ENCODE peak calls at places on chromosome 7, in six cellular contexts. K, T, Q, J, A and V are unnamed samples.

GRCh38 chr7:65820287-65820950 is 52.5 kb upstream of the VKORC1L1 start:
- DNase-seq in K (no peak), T (no peak), Q (no peak), J (no peak), A (peak), V (no peak)

GRCh38 chr7:79199961-79200360 is 253.5 kb downstream of the MAGI2 start:
- DNase-seq in K (no peak), T (no peak), Q (peak), J (no peak), A (no peak), V (no peak)

GRCh38 chr7:133645870-133646492 is 393.1 kb downstream of the EXOC4 start:
- DNase-seq in K (no peak), T (peak), Q (peak), J (no peak), A (no peak), V (no peak)

GRCh38 chr7:149126662-149127321 is 668 bp upstream of the ZNF425 start:
- DNase-seq in K (peak), T (peak), Q (peak), J (peak), A (peak), V (peak)

GRCh38 chr7:157633465-157634185 is 296.8 kb downstream of the DNAJB6 start:
- DNase-seq in K (no peak), T (no peak), Q (no peak), J (peak), A (no peak), V (no peak)

GRCh38 chr7:128831178-128831993 is 1.2 kb downstream of the FLNC start:
- DNase-seq in K (no peak), T (peak), Q (peak), J (peak), A (peak), V (peak)

GRCh38 chr7:2807846-2808772 is 36.0 kb downstream of the GNA12 start:
- DNase-seq in K (peak), T (peak), Q (no peak), J (no peak), A (no peak), V (no peak)

GRCh38 chr7:44073664-44074348 is 8.4 kb upstream of the PGAM2 start:
- DNase-seq in K (peak), T (peak), Q (peak), J (no peak), A (no peak), V (no peak)

GRCh38 chr7:126856691-126857291 is 395.9 kb downstream of the GRM8 start:
- DNase-seq in K (peak), T (peak), Q (no peak), J (no peak), A (peak), V (no peak)

GRCh38 chr7:10889266-10889898 is 84.3 kb upstream of the PHF14 start:
- DNase-seq in K (peak), T (peak), Q (peak), J (peak), A (peak), V (peak)

GRCh38 chr7:1767524-1767923 is 97.4 kb downstream of the ELFN1 start:
- DNase-seq in K (no peak), T (no peak), Q (no peak), J (peak), A (peak), V (no peak)

GRCh38 chr7:111676811-111677210 is 114.5 kb upstream of the IMMP2L start:
- DNase-seq in K (no peak), T (no peak), Q (no peak), J (peak), A (no peak), V (no peak)

GRCh38 chr7:142060936-142061335 is 50.6 kb upstream of the MGAM2 start:
- DNase-seq in K (no peak), T (no peak), Q (no peak), J (no peak), A (no peak), V (no peak)

GRCh38 chr7:131074043-131074442 is 253.6 kb upstream of the MKLN1 start:
- DNase-seq in K (no peak), T (no peak), Q (no peak), J (no peak), A (no peak), V (no peak)

GRCh38 chr7:100051611-100052010 is 2.0 kb downstream of the ZSCAN21 start:
- DNase-seq in K (no peak), T (no peak), Q (no peak), J (no peak), A (no peak), V (no peak)

GRCh38 chr7:43522406-43523156 is 60.3 kb upstream of the STK17A start:
- DNase-seq in K (no peak), T (peak), Q (peak), J (no peak), A (no peak), V (no peak)

GRCh38 chr7:101856488-101857357 is 39.3 kb downstream of the CUX1 start:
- DNase-seq in K (peak), T (peak), Q (peak), J (no peak), A (no peak), V (peak)

GRCh38 chr7:106062006-106062405 is 50.1 kb downstream of the SYPL1 start:
- DNase-seq in K (peak), T (no peak), Q (no peak), J (no peak), A (no peak), V (no peak)

GRCh38 chr7:1691096-1691495 is 21.0 kb downstream of the ELFN1 start:
- DNase-seq in K (no peak), T (no peak), Q (no peak), J (peak), A (no peak), V (no peak)

GRCh38 chr7:100540073-100540723 is 1.2 kb downstream of the AGFG2 start:
- DNase-seq in K (no peak), T (no peak), Q (no peak), J (no peak), A (no peak), V (no peak)

GRCh38 chr7:116171094-116171493 is 39.2 kb upstream of the TES start:
- DNase-seq in K (no peak), T (no peak), Q (no peak), J (no peak), A (no peak), V (no peak)

GRCh38 chr7:126716321-126716720 is 536.4 kb downstream of the GRM8 start:
- DNase-seq in K (no peak), T (no peak), Q (no peak), J (no peak), A (no peak), V (no peak)

GRCh38 chr7:21579341-21580072 is 36.7 kb downstream of the DNAH11 start:
- DNase-seq in K (no peak), T (no peak), Q (no peak), J (no peak), A (no peak), V (no peak)

GRCh38 chr7:3754488-3755365 is 453.7 kb downstream of the SDK1 start:
- DNase-seq in K (no peak), T (peak), Q (no peak), J (no peak), A (peak), V (no peak)

GRCh38 chr7:121123028-121123427 is 134.5 kb downstream of the CPED1 start:
- DNase-seq in K (no peak), T (no peak), Q (no peak), J (no peak), A (no peak), V (no peak)

GRCh38 chr7:115779561-115779960 is 251.0 kb downstream of the TFEC start:
- DNase-seq in K (no peak), T (peak), Q (no peak), J (no peak), A (no peak), V (no peak)

GRCh38 chr7:157355784-157356511 is 19.1 kb downstream of the DNAJB6 start:
- DNase-seq in K (no peak), T (peak), Q (peak), J (no peak), A (no peak), V (no peak)

GRCh38 chr7:144827581-144828139 is 8.2 kb downstream of the TPK1 start:
- DNase-seq in K (no peak), T (peak), Q (peak), J (peak), A (peak), V (peak)

GRCh38 chr7:107277331-107277730 is 108.5 kb downstream of the HBP1 start:
- DNase-seq in K (no peak), T (no peak), Q (no peak), J (no peak), A (no peak), V (no peak)

GRCh38 chr7:30474893-30475292 is 3.7 kb downstream of the NOD1 start:
- DNase-seq in K (no peak), T (peak), Q (peak), J (no peak), A (no peak), V (no peak)

GRCh38 chr7:156820445-156821063 is 72.4 kb downstream of the LMBR1 start:
- DNase-seq in K (peak), T (no peak), Q (no peak), J (no peak), A (peak), V (no peak)

GRCh38 chr7:2170576-2171521 is 61.9 kb downstream of the MAD1L1 start:
- DNase-seq in K (no peak), T (no peak), Q (no peak), J (no peak), A (no peak), V (no peak)

GRCh38 chr7:34039033-34039432 is 133.7 kb downstream of the BMPER start:
- DNase-seq in K (no peak), T (peak), Q (peak), J (no peak), A (no peak), V (no peak)

GRCh38 chr7:88206235-88206634 is 13.6 kb downstream of the SRI start:
- DNase-seq in K (no peak), T (no peak), Q (no peak), J (no peak), A (no peak), V (no peak)

GRCh38 chr7:47093835-47094234 is 488.1 kb downstream of the TNS3 start:
- DNase-seq in K (no peak), T (no peak), Q (no peak), J (no peak), A (no peak), V (no peak)
- TF ChIP-seq CTCF in K (no peak), T (no peak), Q (no peak), J (no peak), A (no peak), V (no peak)

GRCh38 chr7:51426163-51426562 is 109.6 kb upstream of the COBL start:
- DNase-seq in K (no peak), T (no peak), Q (no peak), J (no peak), A (no peak), V (no peak)

GRCh38 chr7:51428226-51428887 is 111.7 kb upstream of the COBL start:
- DNase-seq in K (no peak), T (no peak), Q (no peak), J (peak), A (peak), V (no peak)

GRCh38 chr7:51430480-51431086 is 114.0 kb upstream of the COBL start:
- DNase-seq in K (peak), T (peak), Q (peak), J (peak), A (peak), V (peak)
- TF ChIP-seq CTCF in K (peak), T (peak), Q (peak), J (peak), A (peak), V (peak)

GRCh38 chr7:22660293-22660692 is 66.7 kb upstream of the IL6 start:
- DNase-seq in K (no peak), T (no peak), Q (peak), J (no peak), A (no peak), V (no peak)

GRCh38 chr7:22662031-22662430 is 65.0 kb upstream of the IL6 start:
- DNase-seq in K (peak), T (no peak), Q (peak), J (no peak), A (no peak), V (no peak)

GRCh38 chr7:22662490-22663145 is 64.4 kb upstream of the IL6 start:
- DNase-seq in K (peak), T (no peak), Q (no peak), J (no peak), A (no peak), V (no peak)

GRCh38 chr7:22659741-22660140 is 67.3 kb upstream of the IL6 start:
- DNase-seq in K (no peak), T (no peak), Q (no peak), J (no peak), A (no peak), V (no peak)

GRCh38 chr7:22660732-22661131 is 66.3 kb upstream of the IL6 start:
- DNase-seq in K (peak), T (no peak), Q (no peak), J (no peak), A (peak), V (no peak)
- TF ChIP-seq CTCF in K (peak), T (no peak), Q (no peak), J (peak), A (peak), V (no peak)

GRCh38 chr7:45147858-45148652 is 9.5 kb upstream of the RAMP3 start:
- DNase-seq in K (no peak), T (no peak), Q (no peak), J (no peak), A (no peak), V (no peak)

GRCh38 chr7:45145881-45146280 is 11.7 kb upstream of the RAMP3 start:
- DNase-seq in K (no peak), T (no peak), Q (no peak), J (no peak), A (no peak), V (no peak)

GRCh38 chr7:45149606-45150005 is 8.0 kb upstream of the RAMP3 start:
- DNase-seq in K (no peak), T (no peak), Q (no peak), J (no peak), A (no peak), V (no peak)

GRCh38 chr7:45148653-45148973 is 9.0 kb upstream of the RAMP3 start:
- DNase-seq in K (no peak), T (no peak), Q (no peak), J (no peak), A (no peak), V (no peak)

DNA sequence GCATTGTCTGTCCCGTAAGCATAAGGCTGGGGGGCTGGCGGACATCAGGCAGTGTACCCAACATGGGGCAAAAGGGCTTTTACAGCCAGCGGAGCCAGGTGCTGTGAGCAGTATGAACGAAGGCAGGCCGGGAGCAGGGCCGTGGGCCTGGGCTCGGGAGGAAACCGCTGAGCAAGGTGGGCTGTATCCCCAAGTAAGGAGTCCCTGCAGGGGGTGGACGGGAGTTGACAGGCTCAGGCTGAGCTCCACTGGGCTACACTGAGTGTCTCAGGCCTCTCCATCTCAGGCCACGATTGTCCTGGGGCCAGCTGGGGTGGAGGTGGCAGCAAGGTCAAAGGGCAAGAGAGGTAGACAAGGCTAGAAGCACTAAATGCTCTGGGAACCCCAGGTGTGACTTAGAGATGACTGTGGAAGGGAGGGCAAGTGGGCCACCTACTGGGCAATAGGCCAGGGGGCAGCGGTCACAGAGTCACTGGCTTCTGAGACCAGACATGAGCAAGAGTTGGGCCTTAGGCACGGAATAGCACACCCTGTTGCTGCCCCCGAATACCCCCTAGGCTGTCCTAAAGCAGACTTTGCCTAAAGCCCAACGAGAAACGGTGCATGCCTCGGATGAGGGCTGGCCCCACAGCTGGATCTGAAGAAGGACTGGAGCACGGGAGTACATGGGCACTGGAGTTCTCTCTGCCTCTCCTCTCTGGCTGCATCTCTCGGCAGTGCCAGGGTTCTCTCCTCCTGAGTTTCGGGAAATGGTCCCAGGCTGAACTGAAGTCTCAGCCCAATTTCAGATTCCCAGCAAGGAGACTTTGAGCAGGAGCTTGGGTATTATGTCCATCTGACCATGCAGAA is 10.8 kb upstream of the RAMP3 start:
- DNase-seq in K (no peak), T (no peak), Q (no peak), J (peak), A (no peak), V (no peak)
- TF ChIP-seq CTCF in K (no peak), T (no peak), Q (no peak), J (peak), A (no peak), V (no peak)

DNA sequence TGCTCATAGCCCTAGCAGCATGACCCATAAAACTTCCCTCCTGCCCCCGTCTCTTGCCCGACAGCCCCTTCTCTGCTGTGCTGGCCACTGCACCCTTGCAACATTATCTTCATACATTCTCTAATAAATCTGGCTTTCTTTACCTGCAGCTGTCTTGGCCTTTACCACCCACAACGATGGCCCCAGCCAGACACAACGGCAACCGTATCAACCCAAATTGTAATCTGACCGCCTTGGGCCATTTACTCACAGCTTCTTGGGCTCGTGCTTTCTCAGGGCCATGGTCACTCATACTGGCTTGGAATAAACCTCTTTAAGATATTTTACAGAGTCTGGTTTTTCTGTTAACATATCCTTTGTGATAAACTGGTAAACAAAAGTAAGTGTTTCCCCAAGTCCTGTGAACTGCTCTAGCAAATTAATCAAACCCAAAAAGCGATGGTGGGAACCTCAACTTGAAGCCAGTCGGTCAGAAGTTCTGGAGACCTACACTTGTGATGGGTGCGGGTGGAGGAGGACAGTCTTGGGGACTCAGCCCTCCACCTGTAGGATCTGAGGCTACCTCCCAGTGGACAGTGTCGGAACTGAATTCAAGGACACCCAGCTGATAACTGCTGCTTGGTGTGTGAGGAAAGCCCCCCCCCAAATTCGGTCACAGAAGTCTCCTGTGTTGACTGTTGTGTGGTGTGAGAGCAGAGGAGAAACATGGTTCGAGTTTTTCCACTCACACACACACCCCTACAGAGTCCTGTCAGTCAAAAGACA is 87.6 kb upstream of the ATP6V0A4 start:
- DNase-seq in K (peak), T (no peak), Q (no peak), J (no peak), A (no peak), V (no peak)
- TF ChIP-seq CTCF in K (peak), T (peak), Q (no peak), J (peak), A (peak), V (no peak)

GRCh38 chr7:151309306-151309705 is 32.3 kb upstream of the NUB1 start:
- DNase-seq in K (no peak), T (peak), Q (peak), J (no peak), A (no peak), V (no peak)
- TF ChIP-seq CTCF in K (no peak), T (no peak), Q (no peak), J (no peak), A (no peak), V (no peak)

DNA sequence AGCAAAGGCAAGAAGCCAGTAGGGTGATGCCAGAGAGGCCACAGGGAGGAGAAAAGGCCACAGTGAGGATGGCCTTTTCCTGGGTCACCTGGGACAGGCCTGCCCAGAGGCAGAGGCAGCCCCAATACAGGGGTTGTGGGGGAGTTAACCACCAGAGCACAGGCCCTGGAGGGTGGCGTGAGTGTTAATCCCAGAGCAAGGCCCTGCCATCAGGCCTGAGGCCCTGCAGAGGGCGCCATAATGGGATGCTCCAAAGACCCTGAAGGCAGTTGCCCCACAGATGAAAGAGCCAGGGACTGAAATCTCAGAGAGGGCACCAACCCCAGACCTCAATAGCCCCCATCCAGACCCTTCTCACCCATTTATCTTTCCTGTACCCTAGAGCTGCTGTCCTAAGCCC is 23.9 kb downstream of the SLC13A4 start:
- DNase-seq in K (no peak), T (no peak), Q (no peak), J (no peak), A (peak), V (no peak)
- TF ChIP-seq CTCF in K (peak), T (peak), Q (no peak), J (peak), A (peak), V (peak)

GRCh38 chr7:37255327-37255944 is 193.2 kb downstream of the ELMO1 start:
- DNase-seq in K (no peak), T (no peak), Q (no peak), J (no peak), A (no peak), V (no peak)
- TF ChIP-seq CTCF in K (no peak), T (no peak), Q (no peak), J (no peak), A (no peak), V (no peak)